ENCODE peak calls at places on chromosomes 1 and 21, in six cellular contexts. G is GM06990, S is PC-3, A is esophagus muscularis mucosa, P is left ventricle myocardium inferior, X is H1. R is an unnamed sample.

GRCh38 chr1:178946855-178947687 is 76.2 kb upstream of the ANGPTL1 start:
- DNase-seq in G (no peak), A (no peak), X (no peak), S (no peak), P (no peak), R (peak; percentile 29)

GRCh38 chr1:110618668-110619067 is 12.5 kb upstream of the KCNA2 start:
- DNase-seq in X (no peak), P (no peak), G (no peak), S (no peak), A (no peak), R (no peak)

GRCh38 chr1:63148825-63149645 is 173.3 kb upstream of the FOXD3 start:
- DNase-seq in P (no peak), S (peak; percentile 61), X (peak; percentile 60), A (no peak), G (no peak), R (no peak)

GRCh38 chr21:39720126-39720778 is 24.7 kb upstream of the IGSF5 start:
- DNase-seq in P (no peak), S (peak; percentile 31), A (no peak), G (no peak), X (no peak), R (no peak)

GRCh38 chr1:145991799-145992412 is 4.5 kb downstream of the TXNIP start:
- DNase-seq in P (no peak), S (no peak), X (no peak), G (no peak), A (no peak), R (no peak)

GRCh38 chr1:223423641-223424233 is 30.5 kb downstream of the CCDC185 start:
- DNase-seq in P (no peak), G (no peak), A (no peak), S (peak; percentile 7), X (no peak), R (no peak)

GRCh38 chr1:232886304-232886703 is 64.1 kb upstream of the NTPCR start:
- DNase-seq in P (no peak), A (no peak), G (no peak), X (no peak), S (no peak), R (no peak)

GRCh38 chr1:66788231-66788939 is 12.7 kb downstream of the INSL5 start:
- DNase-seq in P (no peak), G (no peak), X (no peak), S (peak; percentile 75), A (no peak), R (no peak)

GRCh38 chr1:170253180-170253579 is 107.4 kb downstream of the NTMT2 start:
- DNase-seq in G (no peak), P (no peak), A (no peak), X (no peak), S (no peak), R (no peak)

GRCh38 chr1:21301794-21302440 is 11.7 kb upstream of the ECE1 start:
- DNase-seq in P (no peak), X (no peak), S (no peak), A (no peak), G (no peak), R (no peak)

GRCh38 chr1:212351588-212352362 is 62.9 kb downstream of the PACC1 start:
- DNase-seq in X (no peak), A (no peak), P (no peak), G (no peak), S (no peak), R (no peak)

GRCh38 chr1:26399034-26399433 is 11.6 kb upstream of the LIN28A start:
- DNase-seq in G (no peak), X (no peak), P (no peak), A (no peak), S (no peak), R (no peak)

GRCh38 chr1:47229031-47229831 is 2.8 kb downstream of the TAL1 start:
- DNase-seq in S (no peak), A (no peak), P (no peak), G (no peak), X (peak; percentile 68), R (no peak)

GRCh38 chr1:244552336-244552735 is 91.3 kb downstream of the CATSPERE start:
- DNase-seq in S (peak; percentile 98), G (no peak), A (no peak), P (no peak), X (no peak), R (no peak)

GRCh38 chr1:118186026-118186425 is 998 bp upstream of the SPAG17 start:
- DNase-seq in X (no peak), G (no peak), A (no peak), S (no peak), P (no peak), R (no peak)

GRCh38 chr21:43578677-43579313 is 80.5 kb downstream of the HSF2BP start:
- DNase-seq in A (no peak), G (no peak), P (no peak), X (no peak), S (no peak), R (no peak)

GRCh38 chr1:145995964-145996432 is 381 bp downstream of the TXNIP start:
- DNase-seq in A (no peak), G (peak; percentile 18), X (no peak), S (peak; percentile 26), P (no peak), R (no peak)

GRCh38 chr1:180504186-180504585 is 1.8 kb upstream of the ACBD6 start:
- DNase-seq in S (no peak), X (no peak), A (no peak), G (no peak), P (no peak), R (no peak)

GRCh38 chr1:180508725-180509097 is 6.3 kb upstream of the ACBD6 start:
- DNase-seq in X (no peak), S (no peak), A (no peak), G (no peak), P (no peak), R (no peak)

GRCh38 chr1:180510882-180511281 is 8.5 kb upstream of the ACBD6 start:
- DNase-seq in P (no peak), S (peak; percentile 69), G (no peak), X (no peak), A (no peak), R (no peak)

GRCh38 chr1:180505732-180506335 is 3.5 kb upstream of the ACBD6 start:
- DNase-seq in A (no peak), S (peak; percentile 12), G (no peak), P (no peak), X (no peak), R (no peak)

DNA sequence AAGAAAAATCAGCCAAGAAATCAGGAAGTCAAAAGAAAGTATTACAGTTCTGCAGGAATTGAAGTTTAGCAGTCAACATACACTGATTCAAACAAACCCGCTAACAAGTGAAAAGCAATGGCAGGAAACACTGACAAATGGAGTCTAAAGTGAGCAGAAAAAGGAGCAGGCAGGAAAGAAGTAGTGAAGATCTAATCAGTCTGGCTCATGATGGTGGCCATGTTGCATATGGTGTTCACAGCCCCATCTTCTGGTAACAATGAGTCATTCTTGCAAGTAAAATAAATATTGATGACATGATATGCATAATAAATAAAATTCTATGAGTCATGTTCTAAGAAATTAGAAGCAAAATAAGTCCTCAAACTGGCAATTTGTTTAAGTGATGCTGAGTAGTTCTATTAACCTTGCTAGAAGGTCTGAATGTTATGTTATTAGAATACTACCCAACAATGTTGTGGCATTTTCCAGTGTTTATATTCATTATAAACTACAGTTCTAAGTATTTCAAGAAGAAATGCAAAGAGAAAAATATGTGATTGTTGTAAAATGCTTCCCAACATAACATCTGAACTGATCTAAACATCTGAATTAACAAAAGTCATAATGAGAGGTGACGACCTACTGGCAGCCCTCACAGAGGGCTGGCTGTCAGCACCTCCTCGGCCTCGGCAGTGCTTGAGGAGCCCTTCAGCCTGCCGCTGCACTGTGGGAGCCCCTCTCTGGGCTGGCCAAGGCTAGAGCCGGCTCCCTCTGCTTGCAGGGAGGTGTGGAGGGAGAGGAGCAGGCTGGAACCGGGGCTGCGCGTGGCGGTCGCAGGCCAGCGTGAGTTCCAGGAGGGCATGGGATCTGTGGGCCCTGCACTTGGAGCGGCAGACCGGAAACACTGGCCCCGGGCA is 5.7 kb upstream of the ACBD6 start:
- DNase-seq in X (no peak), G (no peak), S (peak; percentile 54), P (no peak), A (no peak), R (no peak)
- TF ChIP-seq CTCF in X (no peak), G (no peak), S (no peak), P (no peak), A (no peak), R (no peak)

GRCh38 chr1:158095737-158096335 is 84.9 kb upstream of the CD1D start:
- DNase-seq in P (no peak), X (peak; percentile 73), S (peak; percentile 38), A (no peak), G (no peak), R (no peak)
- TF ChIP-seq CTCF in P (peak; percentile 79), X (peak; percentile 94), S (peak; percentile 83), A (peak; percentile 69), G (peak; percentile 87), R (peak; percentile 77)

GRCh38 chr1:52915211-52915854 is 6.2 kb downstream of the ECHDC2 start:
- DNase-seq in S (no peak), X (no peak), P (no peak), G (no peak), A (no peak), R (no peak)

GRCh38 chr1:52914463-52914862 is 7.1 kb downstream of the ECHDC2 start:
- DNase-seq in S (no peak), P (no peak), A (no peak), X (no peak), G (no peak), R (no peak)

GRCh38 chr1:52913014-52913413 is 8.5 kb downstream of the ECHDC2 start:
- DNase-seq in X (no peak), A (no peak), G (no peak), S (no peak), P (no peak), R (no peak)

GRCh38 chr1:52911541-52911940 is 10.0 kb downstream of the ECHDC2 start:
- DNase-seq in X (no peak), P (no peak), G (no peak), A (no peak), S (no peak), R (no peak)

GRCh38 chr1:52913537-52913936 is 8.0 kb downstream of the ECHDC2 start:
- DNase-seq in A (no peak), S (no peak), P (no peak), G (no peak), X (peak; percentile 64), R (no peak)
- TF ChIP-seq CTCF in A (no peak), S (peak; percentile 19), P (no peak), G (no peak), X (peak; percentile 73), R (no peak)

DNA sequence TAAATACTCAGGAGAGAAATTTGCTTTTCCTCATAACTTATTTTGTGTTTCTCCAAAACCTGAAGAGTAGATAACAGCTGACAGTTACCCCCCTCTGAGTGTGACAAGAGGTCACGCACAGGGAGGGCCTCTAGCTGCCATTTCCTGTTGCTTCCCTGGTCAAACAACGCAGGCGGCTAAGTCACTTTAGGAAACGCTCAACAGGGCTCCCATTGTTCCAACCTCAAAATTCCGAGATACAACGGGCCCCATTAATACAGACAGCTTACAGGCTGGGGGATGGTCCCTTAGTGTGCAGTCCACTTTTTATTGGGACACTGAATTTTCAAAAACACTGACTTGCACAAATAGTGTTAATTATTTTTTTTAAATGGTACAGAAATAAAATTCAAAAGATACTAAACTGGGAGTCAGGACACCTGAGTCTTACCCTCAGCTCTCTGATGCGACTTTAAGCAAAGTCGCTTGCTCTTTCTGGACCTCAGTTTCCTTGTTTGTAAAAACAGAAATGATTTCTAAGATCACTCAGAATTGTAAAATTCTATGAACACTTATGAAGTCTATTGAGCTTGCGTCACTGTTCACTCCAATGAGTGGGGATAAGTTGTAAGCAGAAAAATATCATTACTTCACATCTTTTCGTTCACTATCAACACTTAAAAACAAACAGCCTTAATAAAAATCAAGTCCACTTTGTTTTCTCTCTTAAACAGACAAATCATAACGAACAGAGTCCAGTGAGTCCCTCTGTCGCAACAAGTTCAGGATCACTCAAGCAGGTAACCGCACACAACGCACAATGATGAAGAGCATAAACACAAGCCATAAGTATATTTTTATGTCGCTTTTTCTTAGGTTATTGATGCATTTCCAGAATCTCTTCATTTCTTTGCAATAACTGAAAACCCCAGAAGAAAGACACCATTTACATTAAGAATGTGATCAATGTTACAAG is 13.5 kb downstream of the LZIC start:
- DNase-seq in G (no peak), X (peak; percentile 54), S (no peak), A (no peak), P (no peak), R (no peak)
- TF ChIP-seq CTCF in G (no peak), X (no peak), S (no peak), A (no peak), P (no peak), R (no peak)

R was measured in type B pancreatic cell.